ENCODE peak calls at places on chromosomes 4 and X, in six cellular contexts. E, Z, M, H, D and O are unnamed samples.

GRCh38 chr4:153294631-153295030 is 49.9 kb upstream of the MND1 start:
- DNase-seq in Z (no peak), D (no peak), M (no peak), E (no peak), H (no peak), O (no peak)

GRCh38 chrX:153669174-153669890 is 4.3 kb downstream of the PNCK start:
- DNase-seq in Z (peak; percentile 59), D (peak; percentile 67), M (peak; percentile 81), H (no peak), E (peak; percentile 16), O (no peak)

GRCh38 chr4:21765810-21766407 is 182.7 kb downstream of the KCNIP4 start:
- DNase-seq in E (no peak), D (peak; percentile 5), M (peak; percentile 56), H (no peak), Z (peak; percentile 83), O (no peak)

GRCh38 chrX:45771114-45771513 is 570.4 kb upstream of the DIPK2B start:
- DNase-seq in E (no peak), H (no peak), D (no peak), M (peak; percentile 39), Z (no peak), O (no peak)

GRCh38 chr4:3607690-3608514 is 75.7 kb upstream of the LRPAP1 start:
- DNase-seq in H (no peak), M (no peak), E (no peak), D (no peak), Z (peak; percentile 72), O (no peak)

GRCh38 chr4:7476820-7477219 is 42.1 kb upstream of the PSAPL1 start:
- DNase-seq in H (no peak), M (no peak), E (no peak), Z (no peak), D (no peak), O (no peak)

GRCh38 chrX:38664285-38664684 is 102.9 kb downstream of the TSPAN7 start:
- DNase-seq in D (no peak), M (peak; percentile 34), E (no peak), H (no peak), Z (peak; percentile 72), O (no peak)

GRCh38 chr4:169103966-169104412 is 93.9 kb upstream of the CBR4 start:
- DNase-seq in H (no peak), D (no peak), Z (no peak), M (peak; percentile 14), E (no peak), O (no peak)

GRCh38 chr4:16029329-16029728 is 54.5 kb downstream of the PROM1 start:
- DNase-seq in Z (peak; percentile 77), D (no peak), E (no peak), M (no peak), H (no peak), O (no peak)

GRCh38 chr4:123505457-123506310 is 109.1 kb downstream of the SPRY1 start:
- DNase-seq in H (no peak), D (peak; percentile 47), M (peak; percentile 90), Z (peak; percentile 97), E (no peak), O (peak; percentile 50)

GRCh38 chr4:185708348-185708747 is 103.6 kb downstream of the SORBS2 start:
- DNase-seq in M (no peak), Z (no peak), D (no peak), E (no peak), H (no peak), O (no peak)